ENCODE peak calls at places on chromosomes 2 and 18, in four cellular contexts. L is HTR-8/SVneo; S is hypothalamus; Z is naive thymus-derived CD8-positive, alpha-beta T cell. M is an unnamed sample.

GRCh38 chr2:234427081-234428058 is 69.5 kb downstream of the ARL4C start:
- DNase-seq in L (peak; percentile 79), S (no peak), Z (no peak), M (no peak)

GRCh38 chr18:56869189-56869777 is 218.1 kb downstream of the WDR7 start:
- DNase-seq in L (peak; percentile 3), S (no peak), Z (no peak), M (no peak)

GRCh38 chr18:48905541-48905940 is 45.2 kb downstream of the SMAD7 start:
- DNase-seq in L (no peak), S (no peak), Z (no peak), M (no peak)

GRCh38 chr2:20917724-20918572 is 95.0 kb upstream of the LDAH start:
- DNase-seq in L (peak; percentile 67), S (no peak), Z (no peak), M (no peak)

GRCh38 chr2:177572236-177572671 is 179.7 kb downstream of the AGPS start:
- DNase-seq in L (no peak), S (no peak), Z (no peak), M (no peak)

GRCh38 chr2:29245742-29246387 is 130.7 kb downstream of the CLIP4 start:
- DNase-seq in L (peak; percentile 21), S (no peak), Z (no peak), M (no peak)

GRCh38 chr18:38367473-38367872 is 801.9 kb upstream of the CELF4 start:
- DNase-seq in L (no peak), S (no peak), Z (no peak), M (no peak)

GRCh38 chr18:79616651-79617518 is 62.7 kb upstream of the CTDP1 start:
- DNase-seq in L (peak; percentile 21), S (no peak), Z (no peak), M (no peak)

GRCh38 chr2:218238896-218239295 is 21.9 kb downstream of the ARPC2 start:
- DNase-seq in L (no peak), S (no peak), Z (no peak), M (no peak)

GRCh38 chr2:37564356-37564755 is 107.1 kb downstream of the CDC42EP3 start:
- DNase-seq in L (no peak), S (no peak), Z (no peak), M (no peak)

GRCh38 chr2:118348380-118349024 is 260.2 kb downstream of the INSIG2 start:
- DNase-seq in L (no peak), S (no peak), Z (no peak), M (no peak)

GRCh38 chr2:55869637-55870325 is 53.8 kb downstream of the EFEMP1 start:
- DNase-seq in L (no peak), S (no peak), Z (no peak), M (no peak)

GRCh38 chr18:55079067-55079466 is 119.8 kb upstream of the CCDC68 start:
- DNase-seq in L (no peak), S (no peak), Z (no peak), M (no peak)

GRCh38 chr18:22489694-22490093 is 72.0 kb upstream of the CTAGE1 start:
- DNase-seq in L (no peak), S (no peak), Z (no peak), M (no peak)

GRCh38 chr2:46679761-46680160 is 200.4 kb downstream of the TMEM247 start:
- DNase-seq in L (no peak), S (no peak), Z (no peak), M (no peak)

GRCh38 chr2:74383254-74383653 is 3.1 kb upstream of the DCTN1 start:
- DNase-seq in L (no peak), S (no peak), Z (no peak), M (no peak)

GRCh38 chr2:20179755-20180594 is 45.0 kb downstream of the SDC1 start:
- DNase-seq in L (no peak), S (no peak), Z (no peak), M (peak; percentile 85)

M was measured in pancreas.